ENCODE peak calls at places on chromosomes 4 and X, in eight cellular contexts. S is GM23338, R is A549, H is Panc1, C is HepG2, V is SK-N-SH, F is HCT116, D is K562. W is an unnamed sample.

GRCh38 chrX:16167181-16167580 is at the start of gene MAGEB17:
- DNase-seq in S (no peak), F (no peak), R (no peak), D (no peak), V (no peak), H (no peak), C (no peak), W (no peak)

GRCh38 chr4:85744950-85745349 is 270.0 kb downstream of the ARHGAP24 start:
- DNase-seq in F (peak; percentile 46), V (no peak), H (no peak), S (no peak), D (no peak), C (no peak), R (no peak), W (no peak)

GRCh38 chr4:182242793-182243192 is 409 bp upstream of the TENM3 start:
- DNase-seq in V (no peak), D (no peak), R (no peak), H (no peak), F (no peak), C (no peak), S (no peak), W (no peak)

GRCh38 chrX:53332204-53332603 is 50.8 kb upstream of the IQSEC2 start:
- DNase-seq in F (no peak), R (no peak), H (no peak), V (no peak), C (no peak), D (no peak), S (no peak), W (no peak)

GRCh38 chrX:153773218-153773611 is 7.6 kb upstream of the SRPK3 start:
- DNase-seq in C (no peak), R (no peak), F (no peak), S (no peak), V (no peak), D (no peak), H (no peak), W (no peak)

GRCh38 chr4:152257601-152258066 is 278.3 kb downstream of the FBXW7 start:
- DNase-seq in D (no peak), C (peak; percentile 4), R (no peak), V (no peak), S (peak; percentile 24), H (no peak), F (no peak), W (no peak)

GRCh38 chr4:77432702-77433101 is 172.9 kb upstream of the CXCL13 start:
- DNase-seq in S (peak; percentile 47), C (peak; percentile 5), H (no peak), R (no peak), V (no peak), D (no peak), F (no peak), W (no peak)

GRCh38 chr4:26235500-26235899 is 85.3 kb upstream of the RBPJ start:
- DNase-seq in C (no peak), H (no peak), S (no peak), F (no peak), R (no peak), V (no peak), D (no peak), W (no peak)

GRCh38 chr4:173573286-173573685 is 43.3 kb upstream of the HAND2 start:
- DNase-seq in S (no peak), C (no peak), D (no peak), H (no peak), V (no peak), R (no peak), F (no peak), W (no peak)

GRCh38 chrX:135649561-135649960 is 63.9 kb upstream of the CT45A1 start:
- DNase-seq in H (no peak), D (no peak), R (no peak), S (no peak), F (no peak), C (no peak), V (no peak), W (no peak)
- TF ChIP-seq REST in H (no peak), D (no peak), R (no peak), S (no peak), F (no peak), C (no peak), V (no peak), W (no peak)

GRCh38 chr4:168843635-168844034 is 166.4 kb downstream of the CBR4 start:
- DNase-seq in R (no peak), S (no peak), D (no peak), V (no peak), H (no peak), C (no peak), F (no peak), W (no peak)

GRCh38 chr4:168840988-168841681 is 168.9 kb downstream of the CBR4 start:
- DNase-seq in S (peak; percentile 87), D (no peak), H (no peak), F (no peak), V (no peak), C (no peak), R (no peak), W (no peak)

GRCh38 chr4:168840386-168840763 is 169.7 kb downstream of the CBR4 start:
- DNase-seq in R (no peak), D (no peak), V (no peak), S (no peak), C (no peak), F (no peak), H (no peak), W (no peak)

GRCh38 chr4:168841682-168842019 is 168.4 kb downstream of the CBR4 start:
- DNase-seq in D (no peak), C (no peak), R (no peak), S (no peak), V (no peak), H (no peak), F (no peak), W (no peak)

GRCh38 chr4:168842186-168842585 is 167.9 kb downstream of the CBR4 start:
- DNase-seq in R (no peak), H (no peak), C (no peak), F (no peak), S (no peak), V (no peak), D (no peak), W (no peak)
- TF ChIP-seq CTCF in R (no peak), H (no peak), C (no peak), F (no peak), S (no peak), V (no peak), D (no peak), W (no peak)

GRCh38 chrX:129737921-129738320 is 858 bp upstream of the XPNPEP2 start:
- DNase-seq in S (no peak), V (no peak), C (no peak), F (no peak), H (no peak), D (no peak), R (no peak), W (no peak)
- TF ChIP-seq REST in S (no peak), V (no peak), C (no peak), F (no peak), H (no peak), D (no peak), R (no peak), W (no peak)

GRCh38 chr4:42953316-42953715 is 60.8 kb downstream of the GRXCR1 start:
- DNase-seq in R (no peak), D (no peak), S (no peak), V (no peak), H (no peak), C (no peak), F (no peak), W (no peak)
- TF ChIP-seq CTCF in R (no peak), D (no peak), S (no peak), V (no peak), H (no peak), C (no peak), F (no peak), W (no peak)

W was measured in HL-60.